ENCODE peak calls at places on chromosomes 1 and 21, in four cellular contexts. E is stomach, D is left ventricle myocardium inferior, J is uterus. Q is an unnamed sample.

GRCh38 chr21:46116189-46116845 is 18.4 kb downstream of the COL6A2 start:
- DNase-seq in J (peak; percentile 14), E (no peak), D (peak; percentile 8), Q (no peak)

GRCh38 chr1:174999926-175000696 is at the start of gene CACYBP:
- DNase-seq in E (peak; percentile 38), D (no peak), J (peak; percentile 33), Q (no peak)

GRCh38 chr1:90707363-90707710 is 9.8 kb downstream of the BARHL2 start:
- DNase-seq in J (no peak), D (no peak), E (peak; percentile 46), Q (no peak)

GRCh38 chr1:156894711-156895407 is 1.3 kb downstream of the PEAR1 start:
- DNase-seq in E (no peak), J (peak; percentile 56), D (peak; percentile 72), Q (no peak)

GRCh38 chr1:200258447-200259375 is 151.1 kb downstream of the ZNF281 start:
- DNase-seq in J (no peak), D (no peak), E (no peak), Q (peak; percentile 4)

GRCh38 chr1:905071-905749 is 18.5 kb upstream of the SAMD11 start:
- DNase-seq in E (peak; percentile 35), D (peak; percentile 74), J (peak; percentile 30), Q (peak; percentile 42)

GRCh38 chr1:247385283-247385682 is 30.7 kb upstream of the NLRP3 start:
- DNase-seq in E (no peak), J (no peak), D (no peak), Q (no peak)

GRCh38 chr1:26721669-26722355 is 26.0 kb downstream of the ARID1A start:
- DNase-seq in D (no peak), E (no peak), J (no peak), Q (peak; percentile 29)

GRCh38 chr1:159918041-159918917 is 7.0 kb downstream of the TAGLN2 start:
- DNase-seq in D (no peak), J (no peak), E (no peak), Q (no peak)

GRCh38 chr1:39722495-39722894 is 16.2 kb upstream of the PPIE start:
- DNase-seq in D (no peak), E (no peak), J (no peak), Q (no peak)

GRCh38 chr1:211473823-211474222 is 18.1 kb downstream of the RD3 start:
- DNase-seq in J (no peak), E (no peak), D (no peak), Q (no peak)

GRCh38 chr1:211472724-211473123 is 19.2 kb downstream of the RD3 start:
- DNase-seq in J (no peak), E (no peak), D (no peak), Q (no peak)

GRCh38 chr1:211478376-211478775 is 13.6 kb downstream of the RD3 start:
- DNase-seq in J (no peak), E (no peak), D (no peak), Q (no peak)

GRCh38 chr1:211476200-211476849 is 15.6 kb downstream of the RD3 start:
- DNase-seq in J (peak; percentile 58), D (peak; percentile 58), E (peak; percentile 79), Q (peak; percentile 69)

GRCh38 chr1:211474426-211474825 is 17.5 kb downstream of the RD3 start:
- DNase-seq in E (no peak), J (no peak), D (no peak), Q (no peak)
- H3K9me3 ChIP-seq in E (no peaks in the 10 kb centered on the region), J (no peaks in the 10 kb centered on the region), D (no peaks in the 10 kb centered on the region), Q (no peaks in the 10 kb centered on the region)

GRCh38 chr1:228370439-228370940 is 36.1 kb downstream of the TRIM11 start:
- DNase-seq in E (no peak), D (no peak), J (no peak), Q (no peak)

GRCh38 chr1:228368801-228369607 is 37.6 kb downstream of the TRIM11 start:
- DNase-seq in E (no peak), J (no peak), D (peak; percentile 84), Q (no peak)

GRCh38 chr1:228367798-228368791 is 38.5 kb downstream of the TRIM11 start:
- DNase-seq in J (no peak), D (no peak), E (no peak), Q (peak; percentile 29)

GRCh38 chr1:228370941-228371740 is 35.5 kb downstream of the TRIM11 start:
- DNase-seq in J (no peak), D (peak; percentile 82), E (no peak), Q (no peak)

GRCh38 chr1:228369608-228370438 is 36.8 kb downstream of the TRIM11 start:
- DNase-seq in D (no peak), J (no peak), E (no peak), Q (no peak)
- H3K27ac ChIP-seq in D (peak overlapping the region; percentile 95), J (no peak overlapping the region), E (no peak overlapping the region), Q (no peak overlapping the region)

DNA sequence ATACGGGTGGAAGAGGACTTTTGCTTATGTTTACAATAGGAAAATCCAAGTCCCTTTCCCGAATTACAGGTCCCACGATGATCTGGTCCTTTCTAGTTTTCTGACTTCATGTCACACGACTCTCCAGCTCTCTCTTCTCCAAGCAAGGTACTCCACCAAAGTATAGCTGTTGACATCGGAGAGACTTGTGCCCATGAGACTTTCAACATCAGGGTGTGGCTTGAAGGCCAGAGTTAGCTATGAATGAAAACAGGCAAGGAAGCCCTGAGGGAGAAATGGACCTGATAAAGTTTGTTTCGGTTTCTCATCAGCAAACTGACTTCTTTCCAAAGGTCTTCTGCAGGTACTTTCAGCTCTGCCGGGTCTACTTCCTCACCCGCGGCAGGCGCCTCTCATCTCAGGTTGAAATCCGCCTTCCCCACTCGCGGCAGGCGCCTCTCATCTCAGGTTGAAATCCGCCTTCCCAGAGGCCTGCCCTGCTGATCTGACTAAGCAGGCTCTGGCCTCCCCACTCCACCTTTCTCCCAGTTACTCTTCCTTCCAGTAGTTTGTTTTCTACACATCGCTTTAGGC is 2.1 kb upstream of the PER3 start:
- DNase-seq in E (peak; percentile 57), D (no peak), J (no peak), Q (peak; percentile 11)
- H3K4me3 ChIP-seq in E (no peak overlapping the region), D (no peak overlapping the region), J (no peak overlapping the region), Q (no peak overlapping the region)

DNA sequence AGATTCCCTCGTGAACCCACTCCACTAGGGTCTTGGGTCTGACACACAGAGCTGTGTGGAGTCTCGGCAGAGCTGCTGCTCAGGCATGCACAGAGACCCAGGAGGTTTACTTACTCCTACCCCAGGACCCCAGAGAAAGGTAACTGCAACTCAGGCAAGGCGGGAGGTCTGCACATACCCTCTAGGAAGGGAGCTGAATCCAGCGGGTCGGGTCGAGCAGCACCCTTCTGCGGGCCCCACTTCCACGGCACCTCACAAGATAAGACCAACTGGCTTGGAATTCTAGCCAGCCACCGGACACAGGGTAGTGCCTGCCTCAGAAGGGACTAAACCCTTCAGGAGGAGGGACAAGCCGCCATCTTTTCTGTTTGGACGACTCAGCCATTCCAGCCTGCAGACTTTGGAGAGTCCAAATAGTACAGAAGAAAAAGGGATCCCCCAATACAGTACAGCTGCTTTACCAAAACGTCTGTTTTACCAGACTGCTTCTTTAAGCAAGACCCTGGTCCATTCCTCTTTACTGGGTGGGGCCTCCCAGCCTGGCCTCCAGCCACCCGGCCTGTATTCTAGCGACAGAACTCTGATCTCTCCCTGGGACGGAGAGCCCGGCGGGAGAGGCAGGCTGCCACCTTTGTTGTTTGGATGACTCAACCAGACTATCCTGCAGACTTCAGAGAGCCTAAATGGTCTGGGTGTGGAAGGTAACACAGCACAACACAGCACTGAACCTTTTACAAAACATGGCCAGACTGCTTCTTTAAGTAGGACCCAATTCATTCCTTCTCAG is 554.6 kb upstream of the BEND5 start:
- DNase-seq in E (no peak), D (no peak), J (no peak), Q (no peak)
- H3K9me3 ChIP-seq in E (no peaks in the 10 kb centered on the region), D (no peaks in the 10 kb centered on the region), J (no peaks in the 10 kb centered on the region), Q (no peaks in the 10 kb centered on the region)

Q was measured in CD4-positive, alpha-beta memory T cell.